ENCODE peak calls at places on chromosomes 3 and 15, in five cellular contexts. One of them, this sample, is unnamed.

GRCh38 chr3:23072672-23073071 is 130.5 kb upstream of the UBE2E2 start:
- DNase-seq in BJ: no peak
- DNase-seq in cardiac fibroblast: no peak
- DNase-seq in stimulated activated CD4-positive, alpha-beta T cell treated with anti-CD3 and anti-CD28 coated beads, Interleukin-2, amount 100 ng/mL, for 24 hours: no peak
- DNase-seq in nephron progenitor cell: no peak
- DNase-seq in this sample: no peak

GRCh38 chr3:43959498-43960447 is 269.0 kb downstream of the ABHD5 start:
- DNase-seq in BJ: no peak
- DNase-seq in cardiac fibroblast: no peak
- DNase-seq in stimulated activated CD4-positive, alpha-beta T cell treated with anti-CD3 and anti-CD28 coated beads, Interleukin-2, amount 100 ng/mL, for 24 hours: no peak
- DNase-seq in nephron progenitor cell: no peak
- DNase-seq in this sample: no peak

GRCh38 chr3:131361464-131362421 is 19.8 kb upstream of the NUDT16 start:
- DNase-seq in nephron progenitor cell: peak; percentile 67
- DNase-seq in cardiac fibroblast: peak; percentile 64
- DNase-seq in BJ: no peak
- DNase-seq in stimulated activated CD4-positive, alpha-beta T cell treated with anti-CD3 and anti-CD28 coated beads, Interleukin-2, amount 100 ng/mL, for 24 hours: no peak
- DNase-seq in this sample: no peak

GRCh38 chr3:69181592-69182211 is 59.3 kb upstream of the LMOD3 start:
- DNase-seq in stimulated activated CD4-positive, alpha-beta T cell treated with anti-CD3 and anti-CD28 coated beads, Interleukin-2, amount 100 ng/mL, for 24 hours: no peak
- DNase-seq in nephron progenitor cell: no peak
- DNase-seq in cardiac fibroblast: peak; percentile 78
- DNase-seq in BJ: peak; percentile 6
- DNase-seq in this sample: no peak

GRCh38 chr15:77825143-77825542 is 192.4 kb upstream of the LINGO1 start:
- DNase-seq in stimulated activated CD4-positive, alpha-beta T cell treated with anti-CD3 and anti-CD28 coated beads, Interleukin-2, amount 100 ng/mL, for 24 hours: no peak
- DNase-seq in nephron progenitor cell: no peak
- DNase-seq in cardiac fibroblast: no peak
- DNase-seq in BJ: no peak
- DNase-seq in this sample: no peak

GRCh38 chr15:52261498-52262242 is 33.9 kb downstream of the MYO5C start:
- DNase-seq in cardiac fibroblast: peak; percentile 84
- DNase-seq in BJ: peak; percentile 43
- DNase-seq in stimulated activated CD4-positive, alpha-beta T cell treated with anti-CD3 and anti-CD28 coated beads, Interleukin-2, amount 100 ng/mL, for 24 hours: peak; percentile 61
- DNase-seq in nephron progenitor cell: peak; percentile 49
- DNase-seq in this sample: peak; percentile 53

GRCh38 chr15:78003539-78004008 is 73.9 kb downstream of the TBC1D2B start:
- DNase-seq in stimulated activated CD4-positive, alpha-beta T cell treated with anti-CD3 and anti-CD28 coated beads, Interleukin-2, amount 100 ng/mL, for 24 hours: no peak
- DNase-seq in BJ: no peak
- DNase-seq in cardiac fibroblast: no peak
- DNase-seq in nephron progenitor cell: no peak
- DNase-seq in this sample: no peak

GRCh38 chr15:60589253-60589652 is 110.3 kb upstream of the ICE2 start:
- DNase-seq in stimulated activated CD4-positive, alpha-beta T cell treated with anti-CD3 and anti-CD28 coated beads, Interleukin-2, amount 100 ng/mL, for 24 hours: peak; percentile 65
- DNase-seq in BJ: no peak
- DNase-seq in cardiac fibroblast: no peak
- DNase-seq in nephron progenitor cell: peak; percentile 11
- DNase-seq in this sample: no peak

GRCh38 chr15:28147827-28148226 is 48.7 kb upstream of the OCA2 start:
- DNase-seq in nephron progenitor cell: no peak
- DNase-seq in stimulated activated CD4-positive, alpha-beta T cell treated with anti-CD3 and anti-CD28 coated beads, Interleukin-2, amount 100 ng/mL, for 24 hours: no peak
- DNase-seq in cardiac fibroblast: no peak
- DNase-seq in BJ: no peak
- DNase-seq in this sample: no peak

GRCh38 chr15:64289550-64289949 is 66.4 kb downstream of the CSNK1G1 start:
- DNase-seq in cardiac fibroblast: no peak
- DNase-seq in nephron progenitor cell: no peak
- DNase-seq in stimulated activated CD4-positive, alpha-beta T cell treated with anti-CD3 and anti-CD28 coated beads, Interleukin-2, amount 100 ng/mL, for 24 hours: no peak
- DNase-seq in BJ: no peak
- DNase-seq in this sample: no peak

GRCh38 chr3:15630646-15631350 is 29.3 kb downstream of the BTD start:
- DNase-seq in cardiac fibroblast: peak; percentile 70
- DNase-seq in BJ: peak; percentile 42
- DNase-seq in nephron progenitor cell: no peak
- DNase-seq in stimulated activated CD4-positive, alpha-beta T cell treated with anti-CD3 and anti-CD28 coated beads, Interleukin-2, amount 100 ng/mL, for 24 hours: no peak
- DNase-seq in this sample: no peak

GRCh38 chr3:143956858-143957257 is 14.8 kb upstream of the DIPK2A start:
- DNase-seq in cardiac fibroblast: no peak
- DNase-seq in nephron progenitor cell: no peak
- DNase-seq in BJ: no peak
- DNase-seq in stimulated activated CD4-positive, alpha-beta T cell treated with anti-CD3 and anti-CD28 coated beads, Interleukin-2, amount 100 ng/mL, for 24 hours: no peak
- DNase-seq in this sample: no peak

GRCh38 chr3:127551178-127551577 is 39.4 kb downstream of the TPRA1 start:
- DNase-seq in nephron progenitor cell: no peak
- DNase-seq in BJ: no peak
- DNase-seq in stimulated activated CD4-positive, alpha-beta T cell treated with anti-CD3 and anti-CD28 coated beads, Interleukin-2, amount 100 ng/mL, for 24 hours: no peak
- DNase-seq in cardiac fibroblast: no peak
- DNase-seq in this sample: no peak

GRCh38 chr15:95215016-95215415 is 983.7 kb downstream of the MCTP2 start:
- DNase-seq in cardiac fibroblast: no peak
- DNase-seq in stimulated activated CD4-positive, alpha-beta T cell treated with anti-CD3 and anti-CD28 coated beads, Interleukin-2, amount 100 ng/mL, for 24 hours: no peak
- DNase-seq in nephron progenitor cell: no peak
- DNase-seq in BJ: no peak
- DNase-seq in this sample: no peak

GRCh38 chr15:40283615-40284306 is 897 bp upstream of the ANKRD63 start:
- DNase-seq in nephron progenitor cell: no peak
- DNase-seq in cardiac fibroblast: no peak
- DNase-seq in BJ: no peak
- DNase-seq in stimulated activated CD4-positive, alpha-beta T cell treated with anti-CD3 and anti-CD28 coated beads, Interleukin-2, amount 100 ng/mL, for 24 hours: no peak
- DNase-seq in this sample: no peak

GRCh38 chr3:19348929-19349564 is 200.7 kb downstream of the KCNH8 start:
- DNase-seq in cardiac fibroblast: peak; percentile 39
- DNase-seq in BJ: no peak
- DNase-seq in nephron progenitor cell: peak; percentile 11
- DNase-seq in stimulated activated CD4-positive, alpha-beta T cell treated with anti-CD3 and anti-CD28 coated beads, Interleukin-2, amount 100 ng/mL, for 24 hours: no peak
- DNase-seq in this sample: no peak

GRCh38 chr15:74958908-74959642 is 2.5 kb upstream of the RPP25 start:
- DNase-seq in nephron progenitor cell: peak; percentile 38
- DNase-seq in BJ: no peak
- DNase-seq in stimulated activated CD4-positive, alpha-beta T cell treated with anti-CD3 and anti-CD28 coated beads, Interleukin-2, amount 100 ng/mL, for 24 hours: no peak
- DNase-seq in cardiac fibroblast: no peak
- DNase-seq in this sample: no peak

GRCh38 chr3:141399979-141400971 is 32.0 kb downstream of the ZBTB38 start:
- DNase-seq in cardiac fibroblast: peak; percentile 51
- DNase-seq in stimulated activated CD4-positive, alpha-beta T cell treated with anti-CD3 and anti-CD28 coated beads, Interleukin-2, amount 100 ng/mL, for 24 hours: no peak
- DNase-seq in BJ: no peak
- DNase-seq in nephron progenitor cell: no peak
- DNase-seq in this sample: no peak